ENCODE peak calls at places on chromosomes 16 and 17, in four cellular contexts. C is activated naive CD8-positive, alpha-beta T cell treated with anti-CD3 and anti-CD28 coated beads, Interleukin-2, amount 50 U/mL, for 16 hours; F is HFFc6; W is hypothalamus. I is an unnamed sample.

GRCh38 chr16:80369138-80369537 is 171.7 kb upstream of the DYNLRB2 start:
- DNase-seq in F (no peak), W (no peak), C (no peak), I (no peak)

GRCh38 chr17:17055286-17056166 is 13.3 kb downstream of the MPRIP start:
- DNase-seq in F (no peak), C (no peak), W (no peak), I (no peak)

GRCh38 chr16:78884199-78884598 is 716.3 kb downstream of the MAF start:
- DNase-seq in W (no peak), F (no peak), C (no peak), I (no peak)

GRCh38 chr16:81861503-81861902 is 82.4 kb downstream of the PLCG2 start:
- DNase-seq in W (no peak), F (no peak), C (no peak), I (no peak)

GRCh38 chr16:71467810-71468209 is 5.8 kb upstream of the ZNF23 start:
- DNase-seq in W (no peak), F (no peak), C (no peak), I (no peak)

GRCh38 chr16:5580772-5581171 is 483.2 kb upstream of the EEF2KMT start:
- DNase-seq in W (no peak), C (no peak), F (no peak), I (no peak)

GRCh38 chr16:49521706-49522325 is 148.2 kb downstream of the C16orf78 start:
- DNase-seq in F (no peak), W (no peak), C (no peak), I (no peak)

GRCh38 chr17:10879110-10879509 is 41.2 kb upstream of the PIRT start:
- DNase-seq in W (peak; percentile 12), C (no peak), F (no peak), I (no peak)

GRCh38 chr17:41455236-41455635 is 11.9 kb downstream of the KRT32 start:
- DNase-seq in W (no peak), F (peak; percentile 26), C (no peak), I (no peak)

GRCh38 chr17:40122466-40122943 is 734 bp downstream of the MSL1 start:
- DNase-seq in W (peak; percentile 46), F (peak; percentile 41), C (no peak), I (no peak)

GRCh38 chr17:75323043-75323591 is 33.9 kb upstream of the SLC25A19 start:
- DNase-seq in F (peak; percentile 84), W (peak; percentile 47), C (peak; percentile 78), I (peak; percentile 53)

I was measured in NCI-H2107.